ENCODE peak calls at places on chromosomes 2 and 18, in five cellular contexts. V is IMR-90, Q is GM06990, U is ovary, D is fibroblast of pulmonary artery. H is an unnamed sample.

GRCh38 chr2:471560-471959 is 183.7 kb upstream of the ALKAL2 start:
- DNase-seq in V (no peak), U (no peak), D (no peak), Q (no peak), H (no peak)

GRCh38 chr2:86833315-86833714 is 28.4 kb downstream of the CD8B start:
- DNase-seq in U (no peak), V (no peak), Q (no peak), D (no peak), H (no peak)

GRCh38 chr2:192885569-192886160 is 690.9 kb upstream of the TMEFF2 start:
- DNase-seq in U (no peak), D (peak; percentile 8), Q (no peak), V (no peak), H (no peak)

GRCh38 chr2:85785027-85785822 is 31.4 kb downstream of the ATOH8 start:
- DNase-seq in D (peak; percentile 64), Q (no peak), V (peak; percentile 23), U (no peak), H (no peak)

GRCh38 chr2:54728669-54729120 is 5.2 kb downstream of the EML6 start:
- DNase-seq in Q (no peak), V (peak; percentile 88), U (no peak), D (peak; percentile 70), H (peak; percentile 57)

GRCh38 chr18:24677011-24677410 is 216.6 kb downstream of the HRH4 start:
- DNase-seq in D (no peak), U (no peak), Q (no peak), V (peak; percentile 80), H (no peak)

GRCh38 chr18:12023375-12023774 is 42.1 kb downstream of the IMPA2 start:
- DNase-seq in D (no peak), Q (no peak), U (no peak), V (no peak), H (no peak)

GRCh38 chr2:214376631-214377624 is 33.9 kb upstream of the VWC2L start:
- DNase-seq in Q (no peak), V (peak; percentile 20), D (no peak), U (no peak), H (peak; percentile 3)

GRCh38 chr2:215751200-215751910 is 262.0 kb downstream of the MREG start:
- DNase-seq in Q (no peak), D (peak; percentile 80), V (peak; percentile 93), U (no peak), H (peak; percentile 93)

GRCh38 chr18:48002933-48003365 is 72.5 kb upstream of the SMAD2 start:
- DNase-seq in U (no peak), V (peak; percentile 7), D (peak; percentile 59), Q (no peak), H (peak; percentile 63)

GRCh38 chr2:43083710-43084698 is 142.4 kb downstream of the ZFP36L2 start:
- DNase-seq in U (peak; percentile 71), D (peak; percentile 81), Q (no peak), V (peak; percentile 55), H (peak; percentile 71)

GRCh38 chr2:138818479-138818878 is 38.3 kb upstream of the NXPH2 start:
- DNase-seq in U (no peak), Q (no peak), D (no peak), V (no peak), H (no peak)

GRCh38 chr18:62881509-62882016 is 166.2 kb downstream of the PHLPP1 start:
- DNase-seq in D (peak; percentile 95), V (peak; percentile 95), Q (no peak), U (no peak), H (peak; percentile 97)

GRCh38 chr2:209426432-209426831 is 2.6 kb downstream of the MAP2 start:
- DNase-seq in Q (no peak), U (no peak), V (no peak), D (peak; percentile 22), H (peak; percentile 47)

GRCh38 chr18:52716926-52717325 is 376.9 kb downstream of the DCC start:
- DNase-seq in Q (no peak), U (no peak), V (peak; percentile 5), D (peak; percentile 3), H (peak; percentile 3)

GRCh38 chr18:4430836-4431235 is 24.3 kb downstream of the DLGAP1 start:
- DNase-seq in Q (no peak), U (no peak), V (no peak), D (no peak), H (no peak)

GRCh38 chr2:232974431-232974830 is 38.6 kb downstream of the NGEF start:
- DNase-seq in V (no peak), Q (no peak), D (no peak), U (no peak), H (no peak)

GRCh38 chr2:232977438-232977971 is 35.6 kb downstream of the NGEF start:
- DNase-seq in Q (no peak), D (no peak), V (no peak), U (no peak), H (no peak)

GRCh38 chr2:232973796-232974195 is 39.3 kb downstream of the NGEF start:
- DNase-seq in D (no peak), Q (no peak), U (no peak), V (no peak), H (no peak)

GRCh38 chr2:232976666-232977437 is 36.2 kb downstream of the NGEF start:
- DNase-seq in V (no peak), U (no peak), D (no peak), Q (no peak), H (no peak)

GRCh38 chr2:232976176-232976575 is 36.9 kb downstream of the NGEF start:
- DNase-seq in V (no peak), D (no peak), U (no peak), Q (no peak), H (no peak)
- H3K4me3 ChIP-seq in V (no peak overlapping the region), D (no peak overlapping the region), U (no peak overlapping the region), Q (no peak overlapping the region), H (no peak overlapping the region)

GRCh38 chr18:5456577-5457466 is 87.0 kb downstream of the EPB41L3 start:
- DNase-seq in D (peak; percentile 66), U (no peak), V (peak; percentile 62), Q (no peak), H (peak; percentile 70)
- TF ChIP-seq CTCF in D (peak; percentile 52), U (no peak), V (peak; percentile 41), Q (no peak), H (peak; percentile 27)

GRCh38 chr2:237931205-237931721 is 35.6 kb upstream of the UBE2F start:
- DNase-seq in V (peak; percentile 92), Q (no peak), D (no peak), U (no peak), H (no peak)

GRCh38 chr2:237935740-237936452 is 30.9 kb upstream of the UBE2F start:
- DNase-seq in Q (no peak), U (no peak), V (peak; percentile 45), D (no peak), H (peak; percentile 37)

GRCh38 chr2:237932731-237933131 is 34.1 kb upstream of the UBE2F start:
- DNase-seq in Q (no peak), D (peak; percentile 60), U (no peak), V (peak; percentile 90), H (peak; percentile 85)

GRCh38 chr2:237929979-237930378 is 36.8 kb upstream of the UBE2F start:
- DNase-seq in D (no peak), V (no peak), Q (no peak), U (no peak), H (no peak)

DNA sequence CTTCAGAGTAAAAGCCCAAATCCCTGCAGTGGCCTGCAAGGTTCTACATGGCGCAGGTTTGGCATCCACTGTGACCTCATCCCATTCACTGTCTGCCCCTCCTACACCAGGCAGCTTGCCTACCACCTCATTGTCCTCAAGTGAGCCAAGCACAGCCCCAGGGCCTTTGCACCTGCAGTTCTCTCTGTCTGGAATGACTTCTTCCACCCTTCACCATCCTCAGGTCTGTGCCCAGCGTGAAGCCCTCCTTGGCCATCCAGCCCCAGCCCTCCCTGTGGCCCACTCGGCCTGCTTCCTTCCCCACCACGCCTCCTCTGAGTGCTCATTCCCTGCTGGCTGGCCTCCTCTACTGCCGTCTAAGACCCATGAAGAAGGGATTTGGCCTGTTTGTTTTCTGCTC is 32.6 kb upstream of the UBE2F start:
- DNase-seq in U (no peak), D (no peak), Q (no peak), V (no peak), H (no peak)
- H3K4me3 ChIP-seq in U (no peak overlapping the region), D (no peak overlapping the region), Q (no peak overlapping the region), V (no peak overlapping the region), H (no peak overlapping the region)

GRCh38 chr18:49094979-49095632 is 144.3 kb upstream of the SMAD7 start:
- DNase-seq in U (no peak), D (peak; percentile 78), V (peak; percentile 92), Q (no peak), H (peak; percentile 76)

GRCh38 chr18:49100226-49100968 is 149.6 kb upstream of the SMAD7 start:
- DNase-seq in Q (no peak), V (peak; percentile 35), D (peak; percentile 9), U (no peak), H (peak; percentile 58)

GRCh38 chr18:49094136-49094535 is 143.4 kb upstream of the SMAD7 start:
- DNase-seq in D (peak; percentile 66), Q (no peak), V (peak; percentile 58), U (no peak), H (peak; percentile 86)

GRCh38 chr18:49098386-49098785 is 147.6 kb upstream of the SMAD7 start:
- DNase-seq in D (no peak), V (no peak), U (no peak), Q (no peak), H (no peak)

DNA sequence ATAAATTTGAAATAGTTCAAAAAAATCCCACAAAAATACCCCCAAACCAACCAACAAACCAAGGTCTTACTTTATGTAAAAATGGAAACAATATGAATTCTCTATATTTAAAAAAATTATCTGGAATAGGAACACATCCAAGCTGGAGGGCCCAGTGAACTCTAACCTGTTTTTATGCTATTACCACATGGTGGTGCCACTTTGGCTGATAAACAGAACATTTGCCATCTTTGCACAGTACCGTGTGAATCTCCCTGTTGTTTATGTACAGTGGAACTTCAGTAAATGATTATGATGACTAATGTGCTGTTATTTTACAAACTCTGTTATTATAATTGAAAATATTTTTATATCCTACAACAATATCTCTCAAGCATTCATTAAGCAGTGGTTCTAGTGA is 145.3 kb upstream of the SMAD7 start:
- DNase-seq in U (no peak), Q (no peak), D (no peak), V (no peak), H (peak; percentile 30)
- TF ChIP-seq CTCF in U (no peak), Q (peak; percentile 16), D (no peak), V (no peak), H (no peak)

DNA sequence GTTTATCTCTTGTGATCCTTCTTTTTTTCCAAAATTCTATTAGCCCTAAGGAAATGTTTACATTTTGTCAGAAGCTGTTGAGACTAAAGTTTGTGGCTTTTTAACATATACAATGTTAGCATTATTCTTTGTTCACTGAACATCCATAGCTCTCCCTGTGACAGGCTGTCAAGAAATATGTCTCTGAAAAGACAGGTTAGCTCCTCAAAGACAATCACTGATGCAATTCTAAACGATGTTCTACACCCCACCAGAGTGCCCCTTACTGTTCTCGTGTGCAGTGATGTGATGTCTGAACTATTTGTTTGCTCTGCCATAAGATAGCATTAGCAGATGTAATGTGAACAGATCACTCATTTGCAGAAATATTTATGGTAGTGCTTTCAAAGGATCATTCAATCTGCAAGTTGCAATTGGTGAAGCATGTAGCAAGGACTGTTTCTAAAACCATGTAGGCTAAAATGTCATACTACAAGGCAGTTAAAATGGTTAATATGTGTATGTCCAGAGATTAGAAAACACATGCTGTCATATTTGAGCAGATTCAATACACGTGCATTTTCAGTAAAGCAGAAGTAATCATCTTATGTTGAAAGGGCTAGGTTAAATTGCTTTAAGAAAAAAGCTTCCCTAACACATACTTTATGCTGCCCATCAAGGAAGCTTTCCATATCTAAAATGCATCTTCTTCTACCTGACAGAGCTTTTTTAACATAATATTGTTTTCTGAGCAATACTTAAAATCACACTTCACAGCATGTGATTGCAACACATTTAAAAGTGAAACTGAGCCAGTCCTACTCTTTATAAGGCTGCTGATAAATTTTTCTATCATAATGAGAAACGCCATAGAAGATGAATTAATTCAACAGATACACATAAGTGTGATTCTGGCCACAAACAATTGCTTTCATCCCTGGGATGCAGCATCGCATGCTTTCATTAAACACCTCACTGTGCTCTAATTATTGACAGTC is 285.7 kb upstream of the UBE2E3 start:
- DNase-seq in V (peak; percentile 28), Q (no peak), D (no peak), U (no peak), H (no peak)
- H3K4me3 ChIP-seq in V (no peak overlapping the region), Q (no peak overlapping the region), D (no peak overlapping the region), U (no peak overlapping the region), H (no peak overlapping the region)